ENCODE peak calls at places on chromosomes 7 and 10, in five cellular contexts. S is NCI-H460; I is cardiac fibroblast; G is stimulated activated CD8-positive, alpha-beta memory T cell treated with anti-CD3 and anti-CD28 coated beads, Interleukin-2, amount 100 ng/mL, for 1 hour; C is iris pigment epithelial cell. Q is an unnamed sample.

GRCh38 chr10:58014436-58014835 is 253.3 kb downstream of the IPMK start:
- DNase-seq in C (no peak), I (peak), S (no peak), G (no peak), Q (peak)

GRCh38 chr10:69567920-69568319 is 5.3 kb downstream of the NEUROG3 start:
- DNase-seq in G (no peak), S (peak), C (peak), I (peak), Q (peak)

GRCh38 chr7:80275192-80275605 is 140.6 kb downstream of the GNAI1 start:
- DNase-seq in I (no peak), C (no peak), G (no peak), S (no peak), Q (no peak)

GRCh38 chr10:22442063-22442462 is 96.8 kb downstream of the SPAG6 start:
- DNase-seq in S (no peak), C (no peak), G (no peak), I (no peak), Q (no peak)

GRCh38 chr10:60480865-60481563 is 91.3 kb upstream of the ANK3 start:
- DNase-seq in C (peak), I (peak), S (peak), G (no peak), Q (peak)

GRCh38 chr10:78935697-78936407 is 132.9 kb upstream of the ZMIZ1 start:
- DNase-seq in C (no peak), S (no peak), G (no peak), I (no peak), Q (no peak)

GRCh38 chr10:85650791-85651506 is 715.6 kb downstream of the GRID1 start:
- DNase-seq in I (no peak), G (no peak), C (no peak), S (no peak), Q (no peak)

GRCh38 chr10:3774814-3775670 is 10.0 kb downstream of the KLF6 start:
- DNase-seq in G (no peak), S (no peak), C (peak), I (peak), Q (peak)

GRCh38 chr7:24821045-24821853 is 64.0 kb upstream of the GSDME start:
- DNase-seq in C (peak), S (peak), G (peak), I (peak), Q (peak)

GRCh38 chr10:44939691-44940401 is 19.8 kb upstream of the RASSF4 start:
- DNase-seq in S (no peak), I (no peak), C (peak), G (no peak), Q (no peak)

GRCh38 chr7:132430863-132431822 is 145.1 kb downstream of the PLXNA4 start:
- DNase-seq in G (peak), I (peak), S (no peak), C (peak), Q (peak)

GRCh38 chr10:103451091-103451801 is 924 bp downstream of the CALHM2 start:
- DNase-seq in S (peak), C (peak), G (peak), I (peak), Q (peak)

GRCh38 chr10:75651452-75651851 is 220.0 kb downstream of the LRMDA start:
- DNase-seq in G (no peak), C (no peak), S (no peak), I (peak), Q (no peak)

GRCh38 chr10:92382631-92383030 is 91.7 kb downstream of the MARCHF5 start:
- DNase-seq in G (no peak), I (no peak), S (no peak), C (no peak), Q (no peak)

GRCh38 chr7:141676618-141677017 is 25.3 kb downstream of the DENND11 start:
- DNase-seq in S (no peak), C (peak), I (peak), G (no peak), Q (no peak)

GRCh38 chr7:42831051-42831952 is 80.6 kb downstream of the C7orf25 start:
- DNase-seq in G (no peak), S (peak), C (peak), I (peak), Q (peak)

GRCh38 chr7:104156842-104157277 is 51.0 kb downstream of the ORC5 start:
- DNase-seq in G (no peak), I (peak), C (peak), S (peak), Q (peak)

GRCh38 chr10:118564652-118565051 is 30.8 kb downstream of the PRLHR start:
- DNase-seq in G (no peak), I (peak), C (no peak), S (peak), Q (peak)

GRCh38 chr7:150383710-150384397 is 4.7 kb downstream of the ZNF775 start:
- DNase-seq in I (no peak), C (no peak), G (no peak), S (no peak), Q (no peak)

GRCh38 chr10:73553316-73553715 is 37.8 kb downstream of the USP54 start:
- DNase-seq in G (no peak), S (no peak), I (no peak), C (no peak), Q (no peak)

GRCh38 chr10:60082341-60083038 is 176.1 kb upstream of the CCDC6 start:
- DNase-seq in C (no peak), I (no peak), S (no peak), G (no peak), Q (no peak)

GRCh38 chr10:124756156-124756555 is 12.0 kb upstream of the FAM53B start:
- DNase-seq in S (no peak), G (no peak), C (no peak), I (no peak), Q (no peak)

GRCh38 chr10:5284311-5285057 is 80.3 kb upstream of the UCN3 start:
- DNase-seq in I (peak), C (peak), G (no peak), S (peak), Q (peak)

GRCh38 chr10:60820093-60820769 is 42.0 kb downstream of the CDK1 start:
- DNase-seq in C (peak), G (no peak), I (peak), S (no peak), Q (peak)

GRCh38 chr7:17944720-17945119 is 4.4 kb upstream of the SNX13 start:
- DNase-seq in S (no peak), G (no peak), C (no peak), I (no peak), Q (no peak)